ENCODE peak calls at places on chromosomes 11 and 22, in seven cellular contexts. Y, W, H, R, O, X and I are unnamed samples.

GRCh38 chr11:69888671-69889076 is 69.5 kb upstream of the FGF3 start:
- DNase-seq in Y (peak), R (peak), X (peak), W (peak), H (peak), O (peak), I (peak)

GRCh38 chr22:28759861-28760560 is 12.5 kb upstream of the CCDC117 start:
- DNase-seq in H (peak), R (no peak), W (no peak), X (no peak), Y (no peak), O (no peak), I (no peak)

GRCh38 chr11:10658621-10659338 is 34.8 kb downstream of the IRAG1 start:
- DNase-seq in X (no peak), W (no peak), R (peak), H (no peak), O (no peak), Y (no peak), I (no peak)

GRCh38 chr11:117826832-117827231 is 2.3 kb upstream of the FXYD2 start:
- DNase-seq in H (no peak), X (no peak), O (no peak), R (no peak), W (no peak), Y (no peak), I (no peak)

GRCh38 chr11:86155210-86155844 is 86.4 kb upstream of the PICALM start:
- DNase-seq in X (no peak), R (no peak), W (no peak), O (no peak), H (no peak), Y (no peak), I (no peak)

GRCh38 chr11:36009469-36009868 is 65.6 kb downstream of the LDLRAD3 start:
- DNase-seq in X (no peak), O (no peak), H (no peak), Y (no peak), W (no peak), R (peak), I (no peak)

GRCh38 chr22:29630180-29630498 is 26.7 kb downstream of the NF2 start:
- DNase-seq in X (no peak), R (no peak), H (no peak), Y (no peak), O (no peak), W (no peak), I (no peak)

GRCh38 chr22:28903080-28903479 is 19.7 kb downstream of the ZNRF3 start:
- DNase-seq in X (no peak), W (no peak), H (no peak), Y (no peak), O (no peak), R (no peak), I (no peak)

GRCh38 chr11:123103326-123103980 is 41.5 kb upstream of the HSPA8 start:
- DNase-seq in O (no peak), R (peak), X (no peak), H (peak), Y (no peak), W (peak), I (peak)

GRCh38 chr11:6705905-6706535 is 22.9 kb upstream of the MRPL17 start:
- DNase-seq in R (peak), O (peak), H (no peak), Y (peak), X (peak), W (peak), I (peak)

GRCh38 chr11:57746920-57747319 is 4.7 kb downstream of the BTBD18 start:
- DNase-seq in Y (no peak), H (no peak), O (no peak), W (no peak), R (no peak), X (no peak), I (no peak)

GRCh38 chr11:130338667-130339066 is 23.9 kb upstream of the ZBTB44 start:
- DNase-seq in X (no peak), R (no peak), H (no peak), O (no peak), Y (no peak), W (no peak), I (no peak)

GRCh38 chr11:80227915-80228314 is 787.1 kb upstream of the TENM4 start:
- DNase-seq in R (no peak), Y (no peak), O (no peak), X (no peak), W (no peak), H (no peak), I (no peak)

GRCh38 chr11:44760917-44761545 is 34.3 kb downstream of the TSPAN18 start:
- DNase-seq in O (no peak), R (peak), Y (no peak), H (no peak), W (no peak), X (no peak), I (peak)

GRCh38 chr22:48079505-48080295 is 1317.2 kb downstream of the TBC1D22A start:
- DNase-seq in R (no peak), O (no peak), Y (no peak), W (no peak), H (no peak), X (no peak), I (no peak)

GRCh38 chr11:101944896-101945295 is 28.6 kb upstream of the ANGPTL5 start:
- DNase-seq in W (no peak), H (no peak), R (no peak), Y (no peak), X (no peak), O (no peak), I (no peak)

GRCh38 chr11:120562806-120563425 is 51.4 kb downstream of the GRIK4 start:
- DNase-seq in R (no peak), Y (no peak), O (no peak), H (no peak), W (no peak), X (no peak), I (no peak)

GRCh38 chr11:111845256-111846028 is 25.9 kb downstream of the ALG9 start:
- DNase-seq in W (no peak), H (no peak), X (no peak), R (peak), Y (no peak), O (no peak), I (no peak)

GRCh38 chr11:65377036-65377435 is 5.4 kb downstream of the SLC25A45 start:
- DNase-seq in O (no peak), Y (no peak), R (no peak), W (no peak), H (no peak), X (no peak), I (no peak)

GRCh38 chr11:68463714-68464113 is 3.2 kb downstream of the PPP6R3 start:
- DNase-seq in W (no peak), H (no peak), X (no peak), R (no peak), O (no peak), Y (no peak), I (no peak)

GRCh38 chr11:76083563-76084451 is 122.5 kb downstream of the WNT11 start:
- DNase-seq in W (no peak), O (no peak), X (no peak), R (peak), Y (no peak), H (no peak), I (no peak)

GRCh38 chr22:44543781-44544181 is 45.7 kb upstream of the RTL6 start:
- DNase-seq in R (no peak), Y (peak), W (no peak), X (no peak), H (no peak), O (no peak), I (no peak)

GRCh38 chr22:41248758-41249157 is 8.0 kb upstream of the CHADL start:
- DNase-seq in X (no peak), W (no peak), Y (no peak), O (no peak), R (no peak), H (no peak), I (no peak)

GRCh38 chr22:50734343-50734771 is 3.6 kb upstream of the ACR start:
- DNase-seq in X (no peak), Y (no peak), H (no peak), W (no peak), R (no peak), O (no peak), I (no peak)

GRCh38 chr22:26894766-26895485 is 237.5 kb downstream of the MIAT start:
- DNase-seq in R (peak), Y (no peak), X (no peak), O (no peak), H (peak), W (no peak), I (no peak)

GRCh38 chr11:7579226-7579825 is 65.5 kb downstream of the PPFIBP2 start:
- DNase-seq in H (no peak), O (no peak), W (no peak), R (no peak), Y (no peak), X (no peak), I (peak)

GRCh38 chr11:14974021-14974698 is 2.0 kb upstream of the CALCA start:
- DNase-seq in Y (peak), O (no peak), H (no peak), X (no peak), R (peak), W (no peak), I (no peak)

GRCh38 chr11:128714881-128715280 is 21.0 kb downstream of the FLI1 start:
- DNase-seq in R (peak), Y (no peak), W (no peak), H (no peak), X (no peak), O (no peak), I (no peak)

GRCh38 chr22:20011123-20011992 is 5.3 kb downstream of the ARVCF start:
- DNase-seq in Y (no peak), W (no peak), O (no peak), X (no peak), R (no peak), H (no peak), I (no peak)

GRCh38 chr11:116605543-116605942 is 167.2 kb downstream of the BUD13 start:
- DNase-seq in W (no peak), O (peak), X (no peak), R (peak), Y (peak), H (no peak), I (peak)

GRCh38 chr11:58919980-58920379 is 19.3 kb upstream of the GLYATL1 start:
- DNase-seq in W (no peak), O (no peak), Y (no peak), X (no peak), R (no peak), H (no peak), I (no peak)